ENCODE peak calls at places on chromosomes 12 and 14, in four cellular contexts. Y, B, R and V are unnamed samples.

GRCh38 chr12:120999191-121000120 is 16.8 kb downstream of the C12orf43 start:
- DNase-seq in Y (no peak), B (no peak), R (peak), V (no peak)

GRCh38 chr12:76556373-76556772 is 3.2 kb downstream of the OSBPL8 start:
- DNase-seq in Y (no peak), B (no peak), R (no peak), V (no peak)

GRCh38 chr12:115010324-115010995 is 326.5 kb upstream of the TBX3 start:
- DNase-seq in Y (no peak), B (no peak), R (no peak), V (no peak)

GRCh38 chr12:47832263-47832933 is 12.7 kb upstream of the HDAC7 start:
- DNase-seq in Y (no peak), B (no peak), R (no peak), V (no peak)

GRCh38 chr12:68667896-68668295 is 18.9 kb upstream of the NUP107 start:
- DNase-seq in Y (no peak), B (no peak), R (no peak), V (no peak)

GRCh38 chr14:104680806-104681688 is 8.4 kb upstream of the INF2 start:
- DNase-seq in Y (no peak), B (peak), R (no peak), V (no peak)

GRCh38 chr12:120361506-120362208 is 7.3 kb downstream of the MSI1 start:
- DNase-seq in Y (no peak), B (no peak), R (peak), V (no peak)

GRCh38 chr12:101634724-101635123 is 40.0 kb downstream of the MYBPC1 start:
- DNase-seq in Y (peak), B (no peak), R (no peak), V (no peak)

GRCh38 chr12:74598819-74599218 is 61.2 kb downstream of the ATXN7L3B start:
- DNase-seq in Y (no peak), B (no peak), R (no peak), V (no peak)

GRCh38 chr12:40752011-40752410 is 59.8 kb downstream of the CNTN1 start:
- DNase-seq in Y (no peak), B (peak), R (no peak), V (no peak)

GRCh38 chr12:124077730-124078129 is 104.7 kb downstream of the ZNF664 start:
- DNase-seq in Y (no peak), B (no peak), R (no peak), V (no peak)

GRCh38 chr12:45794422-45794821 is 64.9 kb downstream of the ARID2 start:
- DNase-seq in Y (no peak), B (no peak), R (no peak), V (no peak)

GRCh38 chr14:103628221-103628683 is 759 bp upstream of the KLC1 start:
- DNase-seq in Y (no peak), B (no peak), R (peak), V (peak)

GRCh38 chr14:35949933-35950332 is 123.8 kb downstream of the BRMS1L start:
- DNase-seq in Y (no peak), B (peak), R (no peak), V (peak)

GRCh38 chr12:72015895-72016294 is 77.2 kb downstream of the TPH2 start:
- DNase-seq in Y (no peak), B (no peak), R (peak), V (no peak)

GRCh38 chr12:89731064-89731463 is 22.4 kb upstream of the ATP2B1 start:
- DNase-seq in Y (no peak), B (no peak), R (no peak), V (no peak)

GRCh38 chr14:30680036-30680435 is 57.9 kb downstream of the SCFD1 start:
- DNase-seq in Y (no peak), B (no peak), R (no peak), V (no peak)

GRCh38 chr12:50742776-50743175 is 21.1 kb upstream of the ATF1 start:
- DNase-seq in Y (no peak), B (no peak), R (no peak), V (no peak)

GRCh38 chr12:71092290-71092689 is 65.5 kb downstream of the TSPAN8 start:
- DNase-seq in Y (no peak), B (no peak), R (no peak), V (no peak)

GRCh38 chr14:55838529-55839052 is 258.6 kb downstream of the KTN1 start:
- DNase-seq in Y (no peak), B (no peak), R (no peak), V (no peak)

GRCh38 chr14:60724080-60724618 is at the start of gene SIX4:
- DNase-seq in Y (no peak), B (peak), R (peak), V (peak)

GRCh38 chr12:68270358-68270757 is 17.0 kb upstream of the IL22 start:
- DNase-seq in Y (no peak), B (no peak), R (no peak), V (no peak)

GRCh38 chr12:107522692-107523477 is 162.7 kb upstream of the PWP1 start:
- DNase-seq in Y (no peak), B (peak), R (peak), V (peak)

GRCh38 chr14:24843999-24844398 is 205.9 kb downstream of the STXBP6 start:
- DNase-seq in Y (no peak), B (no peak), R (no peak), V (no peak)

GRCh38 chr12:124088232-124088907 is 115.4 kb downstream of the ZNF664 start:
- DNase-seq in Y (no peak), B (no peak), R (no peak), V (no peak)

GRCh38 chr12:31118831-31119530 is 45.3 kb downstream of the DDX11 start:
- DNase-seq in Y (no peak), B (no peak), R (peak), V (peak)

GRCh38 chr14:92207012-92207927 is 85.5 kb downstream of the CPSF2 start:
- DNase-seq in Y (no peak), B (no peak), R (peak), V (no peak)
- TF ChIP-seq BHLHE40 in Y (no peak), B (no peak), R (no peak), V (no peak)

DNA sequence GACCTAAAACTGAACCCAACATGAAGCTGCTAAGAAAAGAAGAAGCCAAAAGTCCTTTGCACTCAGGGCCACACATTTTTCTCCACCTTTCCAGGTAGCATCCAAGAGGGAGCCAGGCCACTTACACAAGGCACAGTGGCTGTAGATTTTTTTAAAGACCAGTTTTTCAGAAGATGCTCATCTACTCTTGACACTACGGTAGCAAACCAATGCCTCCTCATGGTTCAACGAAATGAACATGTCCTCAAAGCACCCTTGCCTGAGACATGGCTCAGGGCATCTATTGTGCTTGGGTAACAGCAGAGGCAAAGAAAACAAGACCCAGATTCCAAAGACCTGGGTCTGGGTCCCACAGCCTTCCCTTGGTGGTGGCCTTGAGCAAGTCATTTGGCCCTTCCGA is 22.3 kb downstream of the PRIMA1 start:
- DNase-seq in Y (no peak), B (no peak), R (no peak), V (no peak)
- TF ChIP-seq FOXM1 in Y (no peak), B (no peak), R (no peak), V (no peak)

GRCh38 chr12:1810201-1810930 is 10.0 kb upstream of the LRTM2 start:
- DNase-seq in Y (no peak), B (no peak), R (peak), V (no peak)
- TF ChIP-seq BHLHE40 in Y (no peak), B (no peak), R (no peak), V (no peak)

GRCh38 chr12:122230798-122231197 is 4.9 kb upstream of the DIABLO start:
- DNase-seq in Y (no peak), B (no peak), R (no peak), V (no peak)

GRCh38 chr12:122226366-122227222 is 742 bp upstream of the DIABLO start:
- DNase-seq in Y (no peak), B (no peak), R (no peak), V (no peak)

GRCh38 chr12:122225683-122226365 is at the start of gene DIABLO:
- DNase-seq in Y (peak), B (peak), R (peak), V (peak)

GRCh38 chr12:122228092-122228491 is 2.2 kb upstream of the DIABLO start:
- DNase-seq in Y (no peak), B (no peak), R (no peak), V (no peak)

DNA sequence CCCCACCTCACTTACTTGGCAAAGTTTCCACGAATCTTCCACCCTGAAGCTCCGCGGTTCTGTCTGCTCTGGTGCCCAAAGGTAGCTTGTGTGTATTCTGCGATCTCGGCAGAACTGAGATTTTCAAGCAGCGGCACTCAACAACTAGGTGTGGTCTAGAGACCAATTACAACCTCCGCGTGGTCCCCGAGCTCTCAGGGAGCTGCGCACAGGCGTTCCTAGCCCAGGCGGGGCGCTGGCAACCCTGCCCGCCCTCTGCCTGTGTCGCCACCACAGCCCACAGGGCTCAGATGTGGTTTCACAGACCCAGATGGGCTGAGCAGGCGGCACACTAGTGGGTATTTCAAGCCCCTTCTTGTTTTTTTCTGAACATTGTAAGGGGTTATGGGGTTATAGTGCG is 1.5 kb upstream of the DIABLO start:
- DNase-seq in Y (no peak), B (no peak), R (no peak), V (no peak)
- TF ChIP-seq FOXM1 in Y (no peak), B (no peak), R (no peak), V (no peak)

DNA sequence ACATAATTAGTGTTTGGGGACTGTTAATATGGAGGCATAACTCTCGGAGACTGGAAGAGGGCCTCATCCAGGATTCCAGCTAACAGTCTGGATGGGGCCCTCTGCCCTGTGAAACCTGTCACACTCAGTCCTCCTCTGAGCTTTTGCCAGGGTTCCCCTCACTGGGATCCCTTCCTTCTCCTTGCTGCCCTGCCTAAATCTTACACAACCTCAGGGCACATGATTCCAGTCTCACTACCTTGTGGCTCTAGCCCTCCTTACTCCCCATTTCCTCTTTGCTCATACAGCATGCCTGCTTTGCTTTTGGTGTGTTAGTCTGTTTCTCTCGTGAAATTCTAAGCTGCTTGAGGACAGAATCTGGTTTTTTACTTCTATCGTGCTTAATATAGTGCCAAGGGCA is 936 bp upstream of the GSG1 start:
- DNase-seq in Y (no peak), B (no peak), R (no peak), V (no peak)
- TF ChIP-seq BHLHE40 in Y (no peak), B (no peak), R (no peak), V (no peak)

DNA sequence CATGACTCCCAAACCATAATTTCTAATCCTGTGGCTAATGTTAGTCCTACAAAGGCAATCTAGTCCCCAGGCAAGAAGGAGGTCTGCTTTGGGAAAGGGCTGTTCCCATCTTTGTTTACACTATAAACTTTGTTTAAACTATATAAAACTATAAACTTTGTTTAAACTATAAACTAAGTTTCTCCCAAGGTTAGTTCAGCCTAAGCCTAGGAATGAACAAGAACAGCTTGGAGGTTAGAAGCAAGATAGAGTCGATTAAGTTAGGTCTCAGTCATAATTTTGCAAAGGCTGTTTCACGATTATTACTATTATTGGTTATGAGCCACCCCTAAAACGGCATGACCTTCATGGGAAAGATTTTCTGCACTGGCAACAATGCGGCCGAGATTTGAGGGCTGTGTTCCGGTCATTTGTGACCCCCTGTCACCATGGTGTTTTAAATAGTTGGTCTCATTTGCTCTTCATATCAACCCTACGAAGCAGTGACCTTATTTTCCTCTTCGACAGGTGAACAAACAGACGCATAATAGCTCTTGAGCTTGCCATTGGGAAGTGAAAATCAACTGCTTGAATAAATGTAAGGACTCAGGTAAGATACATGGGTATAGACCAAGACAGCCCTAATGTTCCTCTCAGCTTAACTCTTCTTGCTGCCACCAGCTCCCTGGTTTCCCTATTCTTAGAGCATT is 322.6 kb upstream of the TMEM132C start:
- DNase-seq in Y (no peak), B (no peak), R (no peak), V (no peak)
- TF ChIP-seq FOXM1 in Y (no peak), B (no peak), R (no peak), V (no peak)

GRCh38 chr12:131266591-131267467 is 313.1 kb downstream of the ADGRD1 start:
- DNase-seq in Y (no peak), B (no peak), R (no peak), V (no peak)
- TF ChIP-seq BHLHE40 in Y (no peak), B (no peak), R (no peak), V (no peak)

DNA sequence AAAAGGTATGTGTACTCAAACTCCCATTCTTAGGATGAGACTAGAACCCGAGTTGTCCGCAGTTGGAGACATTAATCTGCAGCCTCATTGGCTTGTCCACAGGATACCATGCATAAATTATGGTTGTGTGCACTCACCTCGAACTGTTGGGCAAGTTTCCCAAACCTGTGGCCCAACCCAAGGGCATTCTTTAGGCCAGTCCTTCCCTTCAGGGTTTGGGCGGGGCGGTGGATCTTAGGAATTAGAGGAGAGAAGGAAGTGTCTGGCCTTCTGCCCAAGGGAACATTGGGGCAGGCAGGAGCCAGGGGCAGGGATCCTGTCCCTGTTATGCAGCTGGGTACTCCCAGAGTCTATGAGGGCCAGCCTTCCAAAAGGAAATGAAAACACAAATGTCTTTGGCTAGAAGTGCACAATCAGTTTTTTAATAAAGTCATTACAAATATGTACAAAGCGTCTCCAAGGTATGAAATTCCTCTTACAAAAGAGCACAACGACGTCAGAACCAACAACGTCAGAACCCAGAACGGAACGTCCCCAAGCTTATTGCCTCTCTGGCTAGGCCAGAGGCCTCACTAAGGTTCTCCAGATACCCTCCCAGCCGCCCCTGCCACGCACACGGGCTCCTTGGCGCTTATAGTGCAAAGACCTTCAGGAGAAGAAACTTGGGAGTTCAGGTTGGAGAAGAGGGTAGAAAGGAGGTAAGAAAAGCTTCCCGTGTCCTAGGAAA is 25.3 kb downstream of the HRK start:
- DNase-seq in Y (no peak), B (no peak), R (no peak), V (no peak)
- TF ChIP-seq FOXM1 in Y (no peak), B (no peak), R (no peak), V (no peak)